ENCODE peak calls at places on chromosomes 5 and 9, in eight cellular contexts. One of them, this sample, is unnamed.

GRCh38 chr5:180047667-180048066 is 23.9 kb downstream of the RNF130 start:
- DNase-seq in HCT116: no peak
- DNase-seq in HS-5: no peak
- DNase-seq in Right ventricle myocardium superior: peak
- DNase-seq in stimulated activated CD4-positive, alpha-beta T cell treated with anti-CD3 and anti-CD28 coated beads, Interleukin-2, amount 100 ng/mL, for 24 hours: no peak
- DNase-seq in stimulated activated naive CD4-positive, alpha-beta T cell: no peak
- DNase-seq in CD8-positive, alpha-beta memory T cell: no peak
- DNase-seq in WERI-Rb-1: no peak
- DNase-seq in this sample: no peak

GRCh38 chr5:132661231-132662003 is 3.4 kb downstream of the IL13 start:
- DNase-seq in HCT116: no peak
- DNase-seq in HS-5: no peak
- DNase-seq in Right ventricle myocardium superior: no peak
- DNase-seq in stimulated activated CD4-positive, alpha-beta T cell treated with anti-CD3 and anti-CD28 coated beads, Interleukin-2, amount 100 ng/mL, for 24 hours: no peak
- DNase-seq in stimulated activated naive CD4-positive, alpha-beta T cell: no peak
- DNase-seq in CD8-positive, alpha-beta memory T cell: no peak
- DNase-seq in WERI-Rb-1: no peak
- DNase-seq in this sample: no peak

GRCh38 chr9:126534431-126535186 is 79.1 kb upstream of the LMX1B start:
- DNase-seq in HCT116: no peak
- DNase-seq in HS-5: no peak
- DNase-seq in Right ventricle myocardium superior: no peak
- DNase-seq in stimulated activated CD4-positive, alpha-beta T cell treated with anti-CD3 and anti-CD28 coated beads, Interleukin-2, amount 100 ng/mL, for 24 hours: no peak
- DNase-seq in stimulated activated naive CD4-positive, alpha-beta T cell: no peak
- DNase-seq in CD8-positive, alpha-beta memory T cell: no peak
- DNase-seq in WERI-Rb-1: peak
- DNase-seq in this sample: no peak

GRCh38 chr9:18905883-18906649 is 126.9 kb downstream of the SAXO1 start:
- DNase-seq in HCT116: no peak
- DNase-seq in HS-5: no peak
- DNase-seq in Right ventricle myocardium superior: no peak
- DNase-seq in stimulated activated CD4-positive, alpha-beta T cell treated with anti-CD3 and anti-CD28 coated beads, Interleukin-2, amount 100 ng/mL, for 24 hours: no peak
- DNase-seq in stimulated activated naive CD4-positive, alpha-beta T cell: no peak
- DNase-seq in CD8-positive, alpha-beta memory T cell: no peak
- DNase-seq in WERI-Rb-1: no peak
- DNase-seq in this sample: no peak

GRCh38 chr5:393846-394275 is 49.1 kb upstream of the EXOC3 start:
- DNase-seq in HCT116: no peak
- DNase-seq in HS-5: no peak
- DNase-seq in Right ventricle myocardium superior: no peak
- DNase-seq in stimulated activated CD4-positive, alpha-beta T cell treated with anti-CD3 and anti-CD28 coated beads, Interleukin-2, amount 100 ng/mL, for 24 hours: peak
- DNase-seq in stimulated activated naive CD4-positive, alpha-beta T cell: no peak
- DNase-seq in CD8-positive, alpha-beta memory T cell: no peak
- DNase-seq in WERI-Rb-1: no peak
- DNase-seq in this sample: no peak

GRCh38 chr5:127410906-127411780 is 106.3 kb upstream of the PRRC1 start:
- DNase-seq in HCT116: no peak
- DNase-seq in HS-5: no peak
- DNase-seq in Right ventricle myocardium superior: no peak
- DNase-seq in stimulated activated CD4-positive, alpha-beta T cell treated with anti-CD3 and anti-CD28 coated beads, Interleukin-2, amount 100 ng/mL, for 24 hours: no peak
- DNase-seq in stimulated activated naive CD4-positive, alpha-beta T cell: no peak
- DNase-seq in CD8-positive, alpha-beta memory T cell: no peak
- DNase-seq in WERI-Rb-1: no peak
- DNase-seq in this sample: no peak

GRCh38 chr9:115063058-115063850 is 54.7 kb downstream of the TNC start:
- DNase-seq in HCT116: no peak
- DNase-seq in HS-5: no peak
- DNase-seq in Right ventricle myocardium superior: no peak
- DNase-seq in stimulated activated CD4-positive, alpha-beta T cell treated with anti-CD3 and anti-CD28 coated beads, Interleukin-2, amount 100 ng/mL, for 24 hours: no peak
- DNase-seq in stimulated activated naive CD4-positive, alpha-beta T cell: no peak
- DNase-seq in CD8-positive, alpha-beta memory T cell: no peak
- DNase-seq in WERI-Rb-1: no peak
- DNase-seq in this sample: no peak

GRCh38 chr5:13692172-13692571 is 252.3 kb downstream of the DNAH5 start:
- DNase-seq in HCT116: no peak
- DNase-seq in HS-5: no peak
- DNase-seq in Right ventricle myocardium superior: no peak
- DNase-seq in stimulated activated CD4-positive, alpha-beta T cell treated with anti-CD3 and anti-CD28 coated beads, Interleukin-2, amount 100 ng/mL, for 24 hours: no peak
- DNase-seq in stimulated activated naive CD4-positive, alpha-beta T cell: no peak
- DNase-seq in CD8-positive, alpha-beta memory T cell: no peak
- DNase-seq in WERI-Rb-1: no peak
- DNase-seq in this sample: no peak

GRCh38 chr5:10489810-10490426 is 48.2 kb downstream of the ROPN1L start:
- DNase-seq in HCT116: no peak
- DNase-seq in HS-5: no peak
- DNase-seq in Right ventricle myocardium superior: no peak
- DNase-seq in stimulated activated CD4-positive, alpha-beta T cell treated with anti-CD3 and anti-CD28 coated beads, Interleukin-2, amount 100 ng/mL, for 24 hours: no peak
- DNase-seq in stimulated activated naive CD4-positive, alpha-beta T cell: no peak
- DNase-seq in CD8-positive, alpha-beta memory T cell: no peak
- DNase-seq in WERI-Rb-1: no peak
- DNase-seq in this sample: no peak

GRCh38 chr5:151155777-151156731 is 1.5 kb downstream of the ANXA6 start:
- DNase-seq in HCT116: no peak
- DNase-seq in HS-5: peak
- DNase-seq in Right ventricle myocardium superior: peak
- DNase-seq in stimulated activated CD4-positive, alpha-beta T cell treated with anti-CD3 and anti-CD28 coated beads, Interleukin-2, amount 100 ng/mL, for 24 hours: no peak
- DNase-seq in stimulated activated naive CD4-positive, alpha-beta T cell: no peak
- DNase-seq in CD8-positive, alpha-beta memory T cell: no peak
- DNase-seq in WERI-Rb-1: no peak
- DNase-seq in this sample: no peak

GRCh38 chr5:91848453-91848852 is 465.3 kb upstream of the ARRDC3 start:
- DNase-seq in HCT116: peak
- DNase-seq in HS-5: peak
- DNase-seq in Right ventricle myocardium superior: no peak
- DNase-seq in stimulated activated CD4-positive, alpha-beta T cell treated with anti-CD3 and anti-CD28 coated beads, Interleukin-2, amount 100 ng/mL, for 24 hours: no peak
- DNase-seq in stimulated activated naive CD4-positive, alpha-beta T cell: no peak
- DNase-seq in CD8-positive, alpha-beta memory T cell: no peak
- DNase-seq in WERI-Rb-1: no peak
- DNase-seq in this sample: no peak

GRCh38 chr5:42500003-42500599 is 76.9 kb downstream of the GHR start:
- DNase-seq in HCT116: no peak
- DNase-seq in HS-5: no peak
- DNase-seq in Right ventricle myocardium superior: no peak
- DNase-seq in stimulated activated CD4-positive, alpha-beta T cell treated with anti-CD3 and anti-CD28 coated beads, Interleukin-2, amount 100 ng/mL, for 24 hours: no peak
- DNase-seq in stimulated activated naive CD4-positive, alpha-beta T cell: no peak
- DNase-seq in CD8-positive, alpha-beta memory T cell: no peak
- DNase-seq in WERI-Rb-1: no peak
- DNase-seq in this sample: no peak

GRCh38 chr5:94153736-94154450 is 412.5 kb upstream of the POU5F2 start:
- DNase-seq in HCT116: no peak
- DNase-seq in HS-5: no peak
- DNase-seq in Right ventricle myocardium superior: no peak
- DNase-seq in stimulated activated CD4-positive, alpha-beta T cell treated with anti-CD3 and anti-CD28 coated beads, Interleukin-2, amount 100 ng/mL, for 24 hours: no peak
- DNase-seq in stimulated activated naive CD4-positive, alpha-beta T cell: no peak
- DNase-seq in CD8-positive, alpha-beta memory T cell: no peak
- DNase-seq in WERI-Rb-1: no peak
- DNase-seq in this sample: no peak

GRCh38 chr5:59562756-59563389 is 330.7 kb downstream of the PDE4D start:
- DNase-seq in HCT116: no peak
- DNase-seq in HS-5: peak
- DNase-seq in Right ventricle myocardium superior: peak
- DNase-seq in stimulated activated CD4-positive, alpha-beta T cell treated with anti-CD3 and anti-CD28 coated beads, Interleukin-2, amount 100 ng/mL, for 24 hours: no peak
- DNase-seq in stimulated activated naive CD4-positive, alpha-beta T cell: no peak
- DNase-seq in CD8-positive, alpha-beta memory T cell: peak
- DNase-seq in WERI-Rb-1: no peak
- DNase-seq in this sample: no peak

GRCh38 chr5:121378559-121379359 is 472.9 kb upstream of the FTMT start:
- DNase-seq in HCT116: no peak
- DNase-seq in HS-5: no peak
- DNase-seq in Right ventricle myocardium superior: no peak
- DNase-seq in stimulated activated CD4-positive, alpha-beta T cell treated with anti-CD3 and anti-CD28 coated beads, Interleukin-2, amount 100 ng/mL, for 24 hours: no peak
- DNase-seq in stimulated activated naive CD4-positive, alpha-beta T cell: no peak
- DNase-seq in CD8-positive, alpha-beta memory T cell: no peak
- DNase-seq in WERI-Rb-1: no peak
- DNase-seq in this sample: no peak